ENCODE peak calls at places on chromosomes 4 and X, in five cellular contexts. H is CD4-positive, alpha-beta T cell; X is effector CD4-positive, alpha-beta T cell; T is ureter; L is NCI-H524 treated with DMSO at 0.1 percent for 48 hours. Z is an unnamed sample.

GRCh38 chr4:183249854-183250253 is 70.2 kb downstream of the CLDN22 start:
- DNase-seq in H (no peak), X (no peak), T (no peak), L (no peak), Z (no peak)

GRCh38 chr4:173498771-173499170 is 31.3 kb downstream of the HAND2 start:
- DNase-seq in H (no peak), X (no peak), T (no peak), L (no peak), Z (peak; percentile 17)

GRCh38 chr4:106767991-106768390 is 268.1 kb downstream of the DKK2 start:
- DNase-seq in H (no peak), X (no peak), T (no peak), L (no peak), Z (no peak)

GRCh38 chr4:184506527-184507121 is 32.3 kb upstream of the IRF2 start:
- DNase-seq in H (no peak), X (no peak), T (no peak), L (no peak), Z (peak; percentile 70)

GRCh38 chr4:176833416-176833815 is 40.7 kb upstream of the VEGFC start:
- DNase-seq in H (no peak), X (no peak), T (no peak), L (no peak), Z (no peak)

GRCh38 chr4:56619816-56620215 is 61.3 kb downstream of the HOPX start:
- DNase-seq in H (no peak), X (no peak), T (no peak), L (no peak), Z (no peak)

GRCh38 chrX:71815121-71815905 is 52.2 kb downstream of the CXorf49B start:
- DNase-seq in H (no peak), X (no peak), T (no peak), L (no peak), Z (no peak)

GRCh38 chrX:52933976-52934703 is 24.2 kb downstream of the FAM156A start:
- DNase-seq in H (no peak), X (no peak), T (no peak), L (no peak), Z (no peak)

GRCh38 chr4:130849985-130850632 is 1754.2 kb downstream of the C4orf33 start:
- DNase-seq in H (no peak), X (no peak), T (no peak), L (no peak), Z (no peak)

GRCh38 chrX:42577936-42578335 is 200.0 kb downstream of the PPP1R2C start:
- DNase-seq in H (no peak), X (no peak), T (no peak), L (no peak), Z (no peak)

GRCh38 chr4:794911-795725 is 30.8 kb downstream of the CPLX1 start:
- DNase-seq in H (no peak), X (no peak), T (no peak), L (no peak), Z (no peak)

GRCh38 chr4:23728971-23729370 is 160.9 kb downstream of the PPARGC1A start:
- DNase-seq in H (no peak), X (no peak), T (no peak), L (no peak), Z (no peak)

Z was measured in esophagus muscularis mucosa.